ENCODE peak calls at places on chromosomes 11 and 22, in five cellular contexts. R, U, F, L and B are unnamed samples.
A peak's percentile ranks its signal among the peaks of the same experiment; 100 is the strongest.

GRCh38 chr11:99937330-99937729 is 749.8 kb upstream of the ARHGAP42 start:
- DNase-seq in F (no peak), U (no peak), R (no peak), L (no peak), B (no peak)

GRCh38 chr11:2811206-2812091 is 74.1 kb downstream of the CDKN1C start:
- DNase-seq in L (no peak), R (no peak), U (no peak), F (no peak), B (peak; percentile 26)

GRCh38 chr11:79269923-79270322 is 170.9 kb downstream of the TENM4 start:
- DNase-seq in R (no peak), L (no peak), F (no peak), U (no peak), B (no peak)

GRCh38 chr11:123231777-123232176 is 36.7 kb upstream of the CLMP start:
- DNase-seq in F (no peak), L (no peak), U (no peak), R (no peak), B (no peak)

GRCh38 chr11:64025205-64025604 is 10.5 kb upstream of the FLRT1 start:
- DNase-seq in L (no peak), U (no peak), R (no peak), F (no peak), B (no peak)

GRCh38 chr11:67656278-67656922 is 5.9 kb upstream of the ACY3 start:
- DNase-seq in L (no peak), U (no peak), F (peak; percentile 11), R (no peak), B (no peak)

GRCh38 chr11:72113170-72113808 is 794 bp upstream of the ANAPC15 start:
- DNase-seq in F (no peak), L (no peak), U (no peak), R (no peak), B (no peak)

GRCh38 chr22:31321421-31321820 is 24.7 kb downstream of the PATZ1 start:
- DNase-seq in R (no peak), U (no peak), L (no peak), F (no peak), B (no peak)

GRCh38 chr22:31917227-31917921 is 27.0 kb upstream of the YWHAH start:
- DNase-seq in L (no peak), F (peak; percentile 58), U (no peak), R (no peak), B (no peak)

GRCh38 chr11:118212131-118212725 is 12.6 kb downstream of the JAML start:
- DNase-seq in L (no peak), U (no peak), F (no peak), R (no peak), B (peak; percentile 21)

GRCh38 chr22:22030493-22031182 is 48.1 kb upstream of the TOP3B start:
- DNase-seq in R (no peak), F (peak; percentile 85), L (peak; percentile 88), U (no peak), B (no peak)

GRCh38 chr22:48071305-48071704 is 1308.9 kb downstream of the TBC1D22A start:
- DNase-seq in R (no peak), F (no peak), U (no peak), L (no peak), B (no peak)
- H3K27me3 ChIP-seq in R (no peaks in the 10 kb centered on the region), F (no peaks in the 10 kb centered on the region), U (no peaks in the 10 kb centered on the region), L (no peaks in the 10 kb centered on the region), B (no peaks in the 10 kb centered on the region)

DNA sequence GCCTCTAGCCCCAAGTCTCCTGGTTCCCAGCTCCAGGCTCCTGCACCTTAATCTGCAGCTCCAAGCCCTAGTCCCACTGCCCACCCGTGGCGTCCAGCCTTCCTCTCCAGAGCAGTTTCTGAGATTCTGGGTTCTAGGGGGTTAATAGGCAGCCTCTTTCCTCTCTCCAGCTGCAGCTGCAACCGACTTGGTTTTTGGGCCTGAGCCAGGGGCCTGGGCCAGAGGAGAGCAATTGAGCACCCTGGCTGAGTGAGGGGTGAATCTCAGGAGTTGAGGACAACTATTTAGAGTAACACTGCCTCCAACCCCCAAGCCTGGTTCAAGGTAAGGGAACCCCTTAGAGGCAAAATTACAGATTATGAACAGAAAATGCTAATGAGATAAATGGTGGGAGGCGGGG is 9.0 kb upstream of the CHRM1 start:
- DNase-seq in F (no peak), R (no peak), U (no peak), L (no peak), B (no peak)
- H3K27me3 ChIP-seq in F (peaks cover 21% of the 10 kb centered on the region), R (no peaks in the 10 kb centered on the region), U (no peaks in the 10 kb centered on the region), L (peaks cover 57% of the 10 kb centered on the region), B (peaks cover 38% of the 10 kb centered on the region)

DNA sequence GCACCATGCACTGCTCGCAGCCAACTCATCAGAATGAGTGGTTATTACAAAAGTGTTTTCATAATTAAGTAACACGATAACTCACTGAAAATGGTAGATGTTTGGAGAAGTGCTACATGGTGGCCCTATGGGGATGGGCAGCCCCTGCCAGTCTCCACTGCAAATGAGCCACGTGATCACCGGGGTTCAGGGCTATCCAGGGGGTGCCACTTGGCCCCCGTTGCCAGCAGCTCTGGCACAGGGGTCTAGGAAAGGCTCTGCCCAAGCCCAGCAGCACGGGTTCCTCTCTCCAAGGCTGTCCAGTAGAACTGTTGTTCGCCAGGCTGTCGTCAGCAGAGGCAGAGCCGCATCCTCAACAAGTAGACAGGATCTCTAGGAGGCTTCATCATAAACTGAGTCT is 382.1 kb upstream of the B3GAT1 start:
- DNase-seq in R (no peak), U (no peak), L (no peak), F (no peak), B (no peak)
- H3K27me3 ChIP-seq in R (no peaks in the 10 kb centered on the region), U (no peaks in the 10 kb centered on the region), L (no peaks in the 10 kb centered on the region), F (no peaks in the 10 kb centered on the region), B (no peaks in the 10 kb centered on the region)

GRCh38 chr22:37742374-37743092 is 45.7 kb downstream of the TRIOBP start:
- DNase-seq in R (peak; percentile 52), F (peak; percentile 66), L (no peak), U (no peak), B (no peak)
- H3K27me3 ChIP-seq in R (no peaks in the 10 kb centered on the region), F (no peaks in the 10 kb centered on the region), L (no peaks in the 10 kb centered on the region), U (no peaks in the 10 kb centered on the region), B (no peaks in the 10 kb centered on the region)

GRCh38 chr22:27805841-27806240 is 4.3 kb upstream of the MN1 start:
- DNase-seq in F (no peak), R (no peak), L (no peak), U (no peak), B (no peak)

GRCh38 chr22:27801616-27802388 is at the start of gene MN1:
- DNase-seq in R (peak; percentile 75), L (no peak), U (no peak), F (peak; percentile 62), B (peak; percentile 65)

GRCh38 chr22:27802389-27803079 is 978 bp upstream of the MN1 start:
- DNase-seq in R (no peak), U (no peak), L (no peak), F (no peak), B (no peak)

GRCh38 chr22:27804016-27804415 is 2.5 kb upstream of the MN1 start:
- DNase-seq in R (no peak), L (no peak), U (no peak), F (no peak), B (no peak)

DNA sequence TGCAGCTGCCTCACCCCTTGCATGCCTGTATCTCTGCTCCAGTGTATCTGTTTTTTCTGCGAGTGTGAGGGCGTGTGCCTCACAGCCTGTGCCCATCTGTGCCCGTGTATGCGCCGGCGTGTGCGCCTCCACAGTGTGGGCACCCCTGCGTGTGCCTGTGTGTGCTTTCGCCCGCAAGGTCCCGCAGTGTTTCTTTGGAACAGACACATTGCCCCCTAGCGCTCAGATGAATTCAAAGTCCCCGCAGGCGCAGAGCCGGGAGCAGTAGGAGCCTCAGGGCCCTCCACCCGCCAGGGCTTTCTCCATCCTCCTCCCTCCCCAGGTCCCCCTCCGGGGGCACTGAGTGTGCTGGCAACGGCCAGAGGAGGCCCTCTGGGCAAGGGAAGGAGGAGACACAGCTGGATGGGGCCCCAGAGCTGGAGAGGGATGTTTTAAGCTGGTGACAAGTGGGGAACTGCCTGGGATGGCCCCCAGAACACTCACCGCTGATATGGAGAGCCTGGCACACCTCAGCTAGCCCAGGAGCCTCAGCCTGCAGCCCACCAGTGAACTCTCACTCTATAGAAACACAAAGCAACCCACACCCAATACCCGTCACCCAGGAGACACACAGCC is 3.2 kb upstream of the MN1 start:
- DNase-seq in L (peak; percentile 28), U (peak; percentile 59), R (peak; percentile 89), F (peak; percentile 72), B (peak; percentile 70)
- H3K27me3 ChIP-seq in L (peaks cover 16% of the 10 kb centered on the region), U (no peaks in the 10 kb centered on the region), R (no peaks in the 10 kb centered on the region), F (peaks cover 14% of the 10 kb centered on the region), B (no peaks in the 10 kb centered on the region)